ENCODE peak calls at places on chromosomes 6 and 20, in four cellular contexts. One of them, this sample, is unnamed.

GRCh38 chr20:7497985-7498384 is 442.3 kb downstream of the HAO1 start:
- DNase-seq in mesenchymal stem cell: peak
- DNase-seq in IMR-90: no peak
- DNase-seq in neuronal stem cell: no peak
- DNase-seq in this sample: no peak

GRCh38 chr6:22413681-22414305 is 117.0 kb upstream of the PRL start:
- DNase-seq in IMR-90: peak
- DNase-seq in neuronal stem cell: no peak
- DNase-seq in mesenchymal stem cell: no peak
- DNase-seq in this sample: no peak

GRCh38 chr20:60648556-60648955 is 603.5 kb upstream of the CDH4 start:
- DNase-seq in neuronal stem cell: no peak
- DNase-seq in IMR-90: no peak
- DNase-seq in mesenchymal stem cell: no peak
- DNase-seq in this sample: no peak

GRCh38 chr6:52552278-52552643 is 24.6 kb downstream of the TRAM2 start:
- DNase-seq in mesenchymal stem cell: no peak
- DNase-seq in neuronal stem cell: no peak
- DNase-seq in IMR-90: no peak
- DNase-seq in this sample: no peak

GRCh38 chr6:30998785-30999184 is 11.5 kb upstream of the MUC22 start:
- DNase-seq in IMR-90: no peak
- DNase-seq in neuronal stem cell: no peak
- DNase-seq in mesenchymal stem cell: no peak
- DNase-seq in this sample: no peak

GRCh38 chr6:63731946-63732735 is 96.5 kb downstream of the PHF3 start:
- DNase-seq in neuronal stem cell: no peak
- DNase-seq in mesenchymal stem cell: peak
- DNase-seq in IMR-90: peak
- DNase-seq in this sample: no peak

GRCh38 chr20:24633026-24633425 is 163.6 kb downstream of the SYNDIG1 start:
- DNase-seq in mesenchymal stem cell: no peak
- DNase-seq in IMR-90: no peak
- DNase-seq in neuronal stem cell: no peak
- DNase-seq in this sample: peak

GRCh38 chr6:158377866-158378265 is 65.6 kb downstream of the TULP4 start:
- DNase-seq in neuronal stem cell: no peak
- DNase-seq in mesenchymal stem cell: peak
- DNase-seq in IMR-90: peak
- DNase-seq in this sample: no peak

GRCh38 chr6:141401168-141401567 is 731.6 kb upstream of the GJE1 start:
- DNase-seq in IMR-90: no peak
- DNase-seq in neuronal stem cell: no peak
- DNase-seq in mesenchymal stem cell: peak
- DNase-seq in this sample: no peak

GRCh38 chr6:39424831-39425230 is 102.3 kb upstream of the KCNK16 start:
- DNase-seq in neuronal stem cell: no peak
- DNase-seq in IMR-90: no peak
- DNase-seq in mesenchymal stem cell: no peak
- DNase-seq in this sample: no peak

GRCh38 chr6:169702640-169703246 is 817 bp downstream of the C6orf120 start:
- DNase-seq in IMR-90: peak
- DNase-seq in neuronal stem cell: no peak
- DNase-seq in mesenchymal stem cell: no peak
- DNase-seq in this sample: no peak

GRCh38 chr6:7414811-7415210 is 25.2 kb downstream of the RIOK1 start:
- DNase-seq in IMR-90: peak
- DNase-seq in neuronal stem cell: no peak
- DNase-seq in mesenchymal stem cell: peak
- DNase-seq in this sample: no peak

GRCh38 chr20:36465109-36466080 is 75.9 kb upstream of the MYL9 start:
- DNase-seq in IMR-90: peak
- DNase-seq in mesenchymal stem cell: peak
- DNase-seq in neuronal stem cell: no peak
- DNase-seq in this sample: no peak

GRCh38 chr20:36469973-36470372 is 71.3 kb upstream of the MYL9 start:
- DNase-seq in IMR-90: no peak
- DNase-seq in neuronal stem cell: no peak
- DNase-seq in mesenchymal stem cell: no peak
- DNase-seq in this sample: no peak

GRCh38 chr20:36466089-36466488 is 75.2 kb upstream of the MYL9 start:
- DNase-seq in neuronal stem cell: no peak
- DNase-seq in IMR-90: no peak
- DNase-seq in mesenchymal stem cell: peak
- DNase-seq in this sample: no peak

GRCh38 chr20:36468149-36469000 is 72.9 kb upstream of the MYL9 start:
- DNase-seq in neuronal stem cell: no peak
- DNase-seq in mesenchymal stem cell: no peak
- DNase-seq in IMR-90: no peak
- DNase-seq in this sample: no peak

GRCh38 chr20:36467076-36467999 is 74.0 kb upstream of the MYL9 start:
- DNase-seq in mesenchymal stem cell: peak
- DNase-seq in IMR-90: no peak
- DNase-seq in neuronal stem cell: no peak
- DNase-seq in this sample: no peak
- H4K8ac ChIP-seq in mesenchymal stem cell: no peak
- H4K8ac ChIP-seq in IMR-90: no peak
- H4K8ac ChIP-seq in neuronal stem cell: no peak
- H4K8ac ChIP-seq in this sample: no peak

GRCh38 chr6:3426091-3426780 is 30.6 kb downstream of the SLC22A23 start:
- DNase-seq in IMR-90: no peak
- DNase-seq in mesenchymal stem cell: no peak
- DNase-seq in neuronal stem cell: no peak
- DNase-seq in this sample: no peak

GRCh38 chr6:3428247-3428646 is 28.6 kb downstream of the SLC22A23 start:
- DNase-seq in IMR-90: no peak
- DNase-seq in neuronal stem cell: no peak
- DNase-seq in mesenchymal stem cell: no peak
- DNase-seq in this sample: no peak

GRCh38 chr6:3425574-3425973 is 31.3 kb downstream of the SLC22A23 start:
- DNase-seq in neuronal stem cell: no peak
- DNase-seq in mesenchymal stem cell: no peak
- DNase-seq in IMR-90: no peak
- DNase-seq in this sample: no peak

GRCh38 chr6:3427740-3428085 is 29.1 kb downstream of the SLC22A23 start:
- DNase-seq in neuronal stem cell: no peak
- DNase-seq in mesenchymal stem cell: no peak
- DNase-seq in IMR-90: no peak
- DNase-seq in this sample: no peak

GRCh38 chr6:3426817-3427739 is 29.8 kb downstream of the SLC22A23 start:
- DNase-seq in mesenchymal stem cell: no peak
- DNase-seq in IMR-90: no peak
- DNase-seq in neuronal stem cell: no peak
- DNase-seq in this sample: no peak
- H4K8ac ChIP-seq in mesenchymal stem cell: no peak
- H4K8ac ChIP-seq in IMR-90: no peak
- H4K8ac ChIP-seq in neuronal stem cell: no peak
- H4K8ac ChIP-seq in this sample: no peak

DNA sequence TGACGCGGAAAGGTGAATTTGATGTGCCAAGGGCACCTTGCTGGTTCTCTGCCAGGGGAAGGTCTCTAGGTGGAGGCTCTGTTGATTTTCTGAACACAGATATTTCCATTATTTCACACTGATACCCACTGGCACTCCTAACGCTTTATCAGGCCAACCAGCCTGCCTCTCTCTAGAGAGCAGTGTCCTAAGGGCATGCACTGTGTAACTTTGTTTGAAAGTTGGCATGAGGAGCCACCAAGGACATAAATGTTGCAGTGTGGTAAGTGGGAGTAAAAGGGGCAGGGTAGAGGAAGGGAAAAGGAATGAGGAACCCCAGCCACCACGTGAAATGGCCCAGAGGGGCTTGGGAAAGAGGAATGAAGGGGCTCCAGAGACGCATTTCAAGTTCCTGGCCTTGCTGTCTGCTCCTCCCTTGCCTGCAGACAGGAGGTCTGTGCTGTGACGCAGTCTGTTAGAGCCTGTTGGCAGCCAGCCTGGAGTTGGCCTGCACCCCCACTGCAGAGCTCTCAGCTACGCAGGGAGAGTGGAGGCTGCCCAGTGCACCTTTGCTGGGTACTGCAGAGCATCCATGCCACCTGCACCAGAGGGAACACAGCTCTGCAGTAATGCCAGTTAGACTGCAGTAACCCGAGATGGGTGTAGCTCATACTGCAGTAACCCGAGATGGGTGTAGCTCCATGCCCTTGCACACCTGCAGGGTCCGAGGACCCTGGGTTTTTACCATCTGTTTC is 86.9 kb upstream of the SNAP25 start:
- DNase-seq in IMR-90: peak
- DNase-seq in mesenchymal stem cell: no peak
- DNase-seq in neuronal stem cell: no peak
- DNase-seq in this sample: peak
- H4K8ac ChIP-seq in IMR-90: no peak
- H4K8ac ChIP-seq in mesenchymal stem cell: no peak
- H4K8ac ChIP-seq in neuronal stem cell: no peak
- H4K8ac ChIP-seq in this sample: peak

GRCh38 chr6:87155272-87155919 is at the start of gene ZNF292:
- DNase-seq in IMR-90: peak
- DNase-seq in neuronal stem cell: peak
- DNase-seq in mesenchymal stem cell: peak
- DNase-seq in this sample: peak
- H4K8ac ChIP-seq in IMR-90: peak
- H4K8ac ChIP-seq in neuronal stem cell: peak
- H4K8ac ChIP-seq in mesenchymal stem cell: peak
- H4K8ac ChIP-seq in this sample: peak

This sample was measured in H1.